ENCODE peak calls at places on chromosomes 12 and 14, in seven cellular contexts. F is suprapubic skin, L is uterus, K is gastrocnemius medialis, Q is right lobe of liver, N is lower leg skin, U is heart left ventricle. T is an unnamed sample.

GRCh38 chr12:48296586-48297396 is 53.9 kb downstream of the ZNF641 start:
- DNase-seq in K (peak; percentile 36), N (peak; percentile 59), F (peak; percentile 78), U (peak; percentile 71), Q (peak; percentile 80), L (peak; percentile 69), T (peak; percentile 18)

GRCh38 chr12:89162704-89163261 is 189.5 kb downstream of the DUSP6 start:
- DNase-seq in F (peak; percentile 79), K (peak; percentile 55), N (peak; percentile 89), L (peak; percentile 70), U (peak; percentile 42), Q (peak; percentile 53), T (no peak)

GRCh38 chr12:67517181-67517887 is 131.2 kb upstream of the DYRK2 start:
- DNase-seq in F (no peak), K (no peak), N (no peak), U (no peak), Q (no peak), L (peak; percentile 60), T (no peak)

GRCh38 chr12:15601210-15601800 is 187.9 kb downstream of the EPS8 start:
- DNase-seq in F (no peak), L (no peak), N (no peak), Q (no peak), K (no peak), U (no peak), T (no peak)

GRCh38 chr14:70858641-70859040 is 48.6 kb upstream of the PCNX1 start:
- DNase-seq in Q (no peak), L (no peak), U (no peak), N (no peak), K (no peak), F (no peak), T (no peak)

GRCh38 chr12:19575307-19576243 is 136.3 kb downstream of the AEBP2 start:
- DNase-seq in L (peak; percentile 25), K (peak; percentile 6), U (peak; percentile 78), Q (no peak), N (peak; percentile 36), F (no peak), T (no peak)

GRCh38 chr12:116508145-116509121 is 50.7 kb upstream of the MAP1LC3B2 start:
- DNase-seq in F (no peak), U (no peak), K (no peak), Q (no peak), L (peak; percentile 68), N (no peak), T (peak; percentile 18)

GRCh38 chr12:495466-495865 is 35.7 kb downstream of the B4GALNT3 start:
- DNase-seq in K (no peak), Q (no peak), F (no peak), U (no peak), L (no peak), N (no peak), T (no peak)

GRCh38 chr12:116266631-116267349 is 10.7 kb downstream of the MED13L start:
- DNase-seq in F (no peak), U (no peak), N (no peak), L (no peak), Q (no peak), K (no peak), T (no peak)

GRCh38 chr12:16266085-16266484 is 11.4 kb downstream of the SLC15A5 start:
- DNase-seq in Q (no peak), K (no peak), L (no peak), F (no peak), U (no peak), N (no peak), T (no peak)

GRCh38 chr12:29610473-29611174 is 113.1 kb upstream of the OVCH1 start:
- DNase-seq in N (no peak), K (no peak), L (no peak), U (no peak), Q (no peak), F (no peak), T (no peak)

GRCh38 chr12:39383064-39383552 is 59.8 kb downstream of the KIF21A start:
- DNase-seq in L (no peak), K (no peak), Q (no peak), U (no peak), N (no peak), F (no peak), T (no peak)

GRCh38 chr14:104802120-104802912 is 1.4 kb downstream of the ZBTB42 start:
- DNase-seq in Q (no peak), N (no peak), U (no peak), F (no peak), K (no peak), L (no peak), T (no peak)

GRCh38 chr12:18345021-18345735 is 83.9 kb downstream of the PIK3C2G start:
- DNase-seq in F (no peak), L (no peak), Q (no peak), K (no peak), U (no peak), N (no peak), T (no peak)

GRCh38 chr12:123938679-123939480 is 33.8 kb downstream of the CCDC92 start:
- DNase-seq in K (no peak), U (no peak), L (no peak), F (no peak), N (no peak), Q (no peak), T (no peak)

GRCh38 chr12:42698213-42698612 is 108.7 kb upstream of the PRICKLE1 start:
- DNase-seq in F (no peak), L (peak; percentile 51), Q (no peak), U (no peak), N (peak; percentile 37), K (no peak), T (no peak)

GRCh38 chr14:59427653-59428578 is 37.3 kb downstream of the GPR135 start:
- DNase-seq in N (no peak), L (peak; percentile 67), K (peak; percentile 12), U (peak; percentile 78), Q (peak; percentile 54), F (no peak), T (no peak)

GRCh38 chr14:101215936-101216335 is 312.4 kb upstream of the RTL1 start:
- DNase-seq in K (no peak), L (no peak), F (no peak), N (no peak), Q (peak; percentile 28), U (peak; percentile 5), T (no peak)

GRCh38 chr14:51116682-51117081 is 21.8 kb upstream of the TRIM9 start:
- DNase-seq in U (no peak), N (no peak), F (no peak), L (no peak), K (no peak), Q (no peak), T (no peak)

GRCh38 chr12:52382854-52383253 is 2.6 kb downstream of the KRT84 start:
- DNase-seq in Q (no peak), U (no peak), K (no peak), F (no peak), N (no peak), L (no peak), T (no peak)

GRCh38 chr14:32354716-32355115 is 25.6 kb downstream of the AKAP6 start:
- DNase-seq in K (no peak), L (no peak), U (peak; percentile 23), Q (no peak), F (no peak), N (no peak), T (no peak)

GRCh38 chr14:73996731-73997107 is 22.4 kb downstream of the ENTPD5 start:
- DNase-seq in K (no peak), Q (no peak), N (no peak), U (no peak), L (no peak), F (no peak), T (no peak)

GRCh38 chr14:73997944-73998451 is 21.1 kb downstream of the ENTPD5 start:
- DNase-seq in Q (no peak), K (no peak), F (no peak), L (no peak), N (no peak), U (no peak), T (no peak)

GRCh38 chr14:73998736-73999135 is 20.4 kb downstream of the ENTPD5 start:
- DNase-seq in K (no peak), F (no peak), L (no peak), U (no peak), Q (no peak), N (no peak), T (no peak)

GRCh38 chr14:73997108-73997943 is 21.8 kb downstream of the ENTPD5 start:
- DNase-seq in L (no peak), N (no peak), Q (no peak), F (no peak), K (no peak), U (no peak), T (no peak)

DNA sequence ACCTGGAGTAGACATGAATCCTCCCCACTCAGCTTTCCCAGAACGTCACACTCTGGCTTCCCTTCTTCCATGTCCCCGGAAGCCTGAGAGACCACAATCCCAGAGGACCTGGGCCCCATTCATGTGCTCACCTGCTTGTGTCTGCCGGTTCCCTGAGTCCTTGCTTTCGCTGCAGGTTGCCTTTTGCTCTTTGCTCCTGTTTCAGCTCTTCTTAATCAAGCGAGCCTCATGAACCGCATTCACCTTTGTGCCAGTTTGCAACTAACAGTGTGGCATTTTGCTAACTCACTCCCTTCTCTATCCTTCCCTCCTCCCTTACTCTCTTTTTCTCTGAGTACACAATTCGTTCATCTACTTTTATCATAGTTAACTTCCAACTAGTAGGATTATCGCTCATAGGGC is 23.1 kb downstream of the ENTPD5 start:
- DNase-seq in L (no peak), N (no peak), K (no peak), U (no peak), Q (peak; percentile 70), F (no peak), T (no peak)
- TF ChIP-seq POLR2A in L (no peak), N (no peak), K (no peak), U (no peak), Q (peak; percentile 30), F (no peak), T (no peak)

GRCh38 chr12:13198240-13198639 is 1.7 kb downstream of the EMP1 start:
- DNase-seq in Q (no peak), F (no peak), U (no peak), L (no peak), N (no peak), K (no peak), T (no peak)
- TF ChIP-seq POLR2A in Q (no peak), F (no peak), U (no peak), L (no peak), N (no peak), K (no peak), T (no peak)

DNA sequence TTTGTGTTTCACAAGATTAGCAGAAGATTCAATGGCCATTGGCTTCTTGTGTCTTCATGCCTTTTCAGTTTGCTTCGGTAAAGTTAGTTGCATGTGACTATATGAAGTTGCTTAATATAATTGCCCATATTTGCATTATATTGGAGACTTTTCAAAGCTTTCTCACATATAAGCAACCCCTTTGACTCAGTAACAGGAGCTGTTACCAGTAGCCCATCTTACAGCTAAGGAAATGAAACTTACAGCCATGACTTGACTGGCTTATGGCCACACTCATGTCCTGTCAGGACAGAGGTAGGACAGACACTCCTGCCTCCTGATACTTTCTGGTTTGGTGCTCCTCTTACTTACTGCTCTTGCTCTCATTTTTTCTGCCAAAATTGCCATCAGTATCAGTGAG is 1082.1 kb downstream of the BCL11B start:
- DNase-seq in L (no peak), U (no peak), Q (no peak), N (no peak), K (no peak), F (no peak), T (no peak)
- TF ChIP-seq POLR2A in L (no peak), U (no peak), Q (no peak), N (no peak), K (no peak), F (no peak), T (no peak)

GRCh38 chr12:131331148-131331750 is 377.5 kb downstream of the ADGRD1 start:
- DNase-seq in K (no peak), U (no peak), F (no peak), L (no peak), Q (no peak), N (no peak), T (no peak)
- TF ChIP-seq POLR2A in K (no peak), U (no peak), F (no peak), L (no peak), Q (no peak), N (no peak), T (no peak)

GRCh38 chr12:1797011-1797901 is 23.1 kb upstream of the LRTM2 start:
- DNase-seq in L (peak; percentile 53), N (no peak), U (peak; percentile 72), K (no peak), Q (peak; percentile 81), F (no peak), T (no peak)
- TF ChIP-seq POLR2A in L (no peak), N (no peak), U (no peak), K (no peak), Q (peak; percentile 44), F (no peak), T (no peak)

T was measured in GM12891.